ENCODE peak calls at places on chromosomes 6 and 20, in seven cellular contexts. One of them, this sample, is unnamed.

GRCh38 chr6:118283759-118284158 is 264.3 kb upstream of the PLN start:
- DNase-seq in H9: no peak
- DNase-seq in mesendoderm: peak; percentile 57
- DNase-seq in neuronal stem cell: peak; percentile 30
- DNase-seq in H1: no peak
- DNase-seq in mesenchymal stem cell: peak; percentile 71
- DNase-seq in trophoblast cell: peak; percentile 23
- DNase-seq in this sample: peak; percentile 68

GRCh38 chr6:115947964-115948541 is 112.6 kb downstream of the FRK start:
- DNase-seq in H9: no peak
- DNase-seq in mesendoderm: no peak
- DNase-seq in neuronal stem cell: no peak
- DNase-seq in H1: no peak
- DNase-seq in mesenchymal stem cell: no peak
- DNase-seq in trophoblast cell: no peak
- DNase-seq in this sample: no peak

GRCh38 chr6:150492507-150492906 is 107.2 kb upstream of the PLEKHG1 start:
- DNase-seq in H9: peak; percentile 36
- DNase-seq in mesendoderm: no peak
- DNase-seq in neuronal stem cell: no peak
- DNase-seq in H1: no peak
- DNase-seq in mesenchymal stem cell: no peak
- DNase-seq in trophoblast cell: no peak
- DNase-seq in this sample: no peak

GRCh38 chr20:58228484-58229197 is at the start of gene ANKRD60:
- DNase-seq in H9: peak; percentile 71
- DNase-seq in mesendoderm: peak; percentile 74
- DNase-seq in neuronal stem cell: peak; percentile 54
- DNase-seq in H1: peak; percentile 82
- DNase-seq in mesenchymal stem cell: peak; percentile 62
- DNase-seq in trophoblast cell: no peak
- DNase-seq in this sample: peak; percentile 73

GRCh38 chr6:154071236-154071635 is 32.2 kb downstream of the OPRM1 start:
- DNase-seq in H9: no peak
- DNase-seq in mesendoderm: no peak
- DNase-seq in neuronal stem cell: no peak
- DNase-seq in H1: no peak
- DNase-seq in mesenchymal stem cell: no peak
- DNase-seq in trophoblast cell: no peak
- DNase-seq in this sample: no peak

GRCh38 chr6:105402981-105403935 is at the start of gene PREP:
- DNase-seq in H9: peak; percentile 80
- DNase-seq in mesendoderm: peak; percentile 89
- DNase-seq in neuronal stem cell: peak; percentile 75
- DNase-seq in H1: peak; percentile 85
- DNase-seq in mesenchymal stem cell: peak; percentile 84
- DNase-seq in trophoblast cell: peak; percentile 88
- DNase-seq in this sample: peak; percentile 81

GRCh38 chr6:154931741-154932424 is 63.2 kb upstream of the TIAM2 start:
- DNase-seq in H9: no peak
- DNase-seq in mesendoderm: peak; percentile 91
- DNase-seq in neuronal stem cell: peak; percentile 50
- DNase-seq in H1: no peak
- DNase-seq in mesenchymal stem cell: peak; percentile 16
- DNase-seq in trophoblast cell: peak; percentile 39
- DNase-seq in this sample: peak; percentile 73

GRCh38 chr6:35368038-35368887 is 25.9 kb downstream of the PPARD start:
- DNase-seq in H9: no peak
- DNase-seq in mesendoderm: no peak
- DNase-seq in neuronal stem cell: no peak
- DNase-seq in H1: no peak
- DNase-seq in mesenchymal stem cell: peak; percentile 70
- DNase-seq in trophoblast cell: peak; percentile 83
- DNase-seq in this sample: peak; percentile 83

GRCh38 chr20:4022386-4023350 is 7.3 kb upstream of the RNF24 start:
- DNase-seq in H9: peak; percentile 71
- DNase-seq in mesendoderm: peak; percentile 89
- DNase-seq in neuronal stem cell: no peak
- DNase-seq in H1: no peak
- DNase-seq in mesenchymal stem cell: no peak
- DNase-seq in trophoblast cell: no peak
- DNase-seq in this sample: no peak

GRCh38 chr6:56913276-56914138 is 41.4 kb upstream of the BEND6 start:
- DNase-seq in H9: no peak
- DNase-seq in mesendoderm: no peak
- DNase-seq in neuronal stem cell: no peak
- DNase-seq in H1: no peak
- DNase-seq in mesenchymal stem cell: no peak
- DNase-seq in trophoblast cell: no peak
- DNase-seq in this sample: peak; percentile 39

GRCh38 chr6:77548662-77549366 is 85.5 kb upstream of the HTR1B start:
- DNase-seq in H9: no peak
- DNase-seq in mesendoderm: no peak
- DNase-seq in neuronal stem cell: no peak
- DNase-seq in H1: no peak
- DNase-seq in mesenchymal stem cell: no peak
- DNase-seq in trophoblast cell: no peak
- DNase-seq in this sample: no peak
- H3K79me1 ChIP-seq in H9: no peaks in the 10 kb centered on the region
- H3K79me1 ChIP-seq in mesendoderm: no peaks in the 10 kb centered on the region
- H3K79me1 ChIP-seq in neuronal stem cell: no peaks in the 10 kb centered on the region
- H3K79me1 ChIP-seq in H1: no peaks in the 10 kb centered on the region
- H3K79me1 ChIP-seq in mesenchymal stem cell: no peaks in the 10 kb centered on the region
- H3K79me1 ChIP-seq in trophoblast cell: no peaks in the 10 kb centered on the region
- H3K79me1 ChIP-seq in this sample: no peaks in the 10 kb centered on the region

DNA sequence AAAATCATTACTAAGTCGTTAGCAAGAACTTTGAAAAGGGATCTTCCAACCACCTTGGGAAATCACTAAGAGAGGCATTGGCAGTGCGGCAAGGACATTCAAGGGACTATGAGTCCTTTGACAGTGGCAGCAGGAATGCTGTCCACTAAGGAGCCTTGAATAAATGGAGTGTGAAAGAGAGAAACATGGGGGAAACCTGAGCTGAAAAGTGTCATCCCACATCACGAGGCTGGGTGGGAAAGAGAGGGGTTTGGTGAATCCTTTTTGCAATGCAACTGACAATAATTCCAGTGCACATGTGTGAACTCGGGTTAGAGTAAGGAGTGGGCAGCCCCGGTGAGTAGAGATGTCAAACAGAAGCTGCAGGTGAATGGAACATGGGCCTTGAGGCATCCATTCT is 35.3 kb upstream of the CD83 start:
- DNase-seq in H9: no peak
- DNase-seq in mesendoderm: no peak
- DNase-seq in neuronal stem cell: no peak
- DNase-seq in H1: no peak
- DNase-seq in mesenchymal stem cell: no peak
- DNase-seq in trophoblast cell: no peak
- DNase-seq in this sample: no peak
- H3K79me1 ChIP-seq in H9: no peaks in the 10 kb centered on the region
- H3K79me1 ChIP-seq in mesendoderm: no peaks in the 10 kb centered on the region
- H3K79me1 ChIP-seq in neuronal stem cell: no peaks in the 10 kb centered on the region
- H3K79me1 ChIP-seq in H1: no peaks in the 10 kb centered on the region
- H3K79me1 ChIP-seq in mesenchymal stem cell: no peaks in the 10 kb centered on the region
- H3K79me1 ChIP-seq in trophoblast cell: no peaks in the 10 kb centered on the region
- H3K79me1 ChIP-seq in this sample: no peaks in the 10 kb centered on the region

GRCh38 chr6:146542881-146543210 is 787 bp upstream of the RAB32 start:
- DNase-seq in H9: no peak
- DNase-seq in mesendoderm: no peak
- DNase-seq in neuronal stem cell: no peak
- DNase-seq in H1: no peak
- DNase-seq in mesenchymal stem cell: no peak
- DNase-seq in trophoblast cell: no peak
- DNase-seq in this sample: peak; percentile 9

GRCh38 chr6:146544783-146545182 is 1.1 kb downstream of the RAB32 start:
- DNase-seq in H9: no peak
- DNase-seq in mesendoderm: no peak
- DNase-seq in neuronal stem cell: no peak
- DNase-seq in H1: no peak
- DNase-seq in mesenchymal stem cell: peak; percentile 39
- DNase-seq in trophoblast cell: no peak
- DNase-seq in this sample: peak; percentile 27

GRCh38 chr6:146545608-146546007 is 2.0 kb downstream of the RAB32 start:
- DNase-seq in H9: no peak
- DNase-seq in mesendoderm: peak; percentile 35
- DNase-seq in neuronal stem cell: no peak
- DNase-seq in H1: no peak
- DNase-seq in mesenchymal stem cell: peak; percentile 72
- DNase-seq in trophoblast cell: peak; percentile 10
- DNase-seq in this sample: peak; percentile 84

GRCh38 chr6:146543940-146544661 is 468 bp downstream of the RAB32 start:
- DNase-seq in H9: peak; percentile 54
- DNase-seq in mesendoderm: peak; percentile 81
- DNase-seq in neuronal stem cell: peak; percentile 27
- DNase-seq in H1: peak; percentile 65
- DNase-seq in mesenchymal stem cell: peak; percentile 73
- DNase-seq in trophoblast cell: peak; percentile 22
- DNase-seq in this sample: peak; percentile 38

GRCh38 chr6:146543211-146543939 is at the start of gene RAB32:
- DNase-seq in H9: peak; percentile 85
- DNase-seq in mesendoderm: peak; percentile 96
- DNase-seq in neuronal stem cell: peak; percentile 80
- DNase-seq in H1: peak; percentile 85
- DNase-seq in mesenchymal stem cell: peak; percentile 95
- DNase-seq in trophoblast cell: peak; percentile 93
- DNase-seq in this sample: peak; percentile 95
- H3K79me1 ChIP-seq in H9: no peaks in the 10 kb centered on the region
- H3K79me1 ChIP-seq in mesendoderm: peaks cover under 1% of the 10 kb centered on the region
- H3K79me1 ChIP-seq in neuronal stem cell: no peaks in the 10 kb centered on the region
- H3K79me1 ChIP-seq in H1: no peaks in the 10 kb centered on the region
- H3K79me1 ChIP-seq in mesenchymal stem cell: no peaks in the 10 kb centered on the region
- H3K79me1 ChIP-seq in trophoblast cell: peaks cover 16% of the 10 kb centered on the region
- H3K79me1 ChIP-seq in this sample: peaks cover 12% of the 10 kb centered on the region

GRCh38 chr6:81735756-81736380 is 16.6 kb downstream of the TENT5A start:
- DNase-seq in H9: no peak
- DNase-seq in mesendoderm: no peak
- DNase-seq in neuronal stem cell: no peak
- DNase-seq in H1: no peak
- DNase-seq in mesenchymal stem cell: no peak
- DNase-seq in trophoblast cell: peak; percentile 81
- DNase-seq in this sample: peak; percentile 38
- H3K79me1 ChIP-seq in H9: no peaks in the 10 kb centered on the region
- H3K79me1 ChIP-seq in mesendoderm: no peaks in the 10 kb centered on the region
- H3K79me1 ChIP-seq in neuronal stem cell: no peaks in the 10 kb centered on the region
- H3K79me1 ChIP-seq in H1: no peaks in the 10 kb centered on the region
- H3K79me1 ChIP-seq in mesenchymal stem cell: no peaks in the 10 kb centered on the region
- H3K79me1 ChIP-seq in trophoblast cell: no peaks in the 10 kb centered on the region
- H3K79me1 ChIP-seq in this sample: no peaks in the 10 kb centered on the region

DNA sequence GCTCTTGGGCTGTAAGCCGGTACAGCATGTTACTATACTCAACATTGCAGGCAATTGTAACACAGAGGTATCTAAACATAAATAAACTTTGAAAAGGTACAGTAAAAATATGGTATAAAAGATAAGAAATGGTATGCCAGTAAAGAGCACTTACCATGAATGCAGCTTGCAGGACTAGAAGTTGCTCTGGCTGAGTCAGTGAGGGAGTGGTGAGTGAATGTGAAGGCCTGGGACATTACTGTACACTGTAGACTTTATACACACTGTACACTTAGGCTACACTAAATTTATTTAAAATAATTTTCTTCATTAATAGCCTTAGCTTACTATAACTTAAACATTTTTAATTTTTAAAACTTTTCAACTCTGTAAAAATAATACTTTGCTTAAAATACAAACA is 37.8 kb upstream of the ANKEF1 start:
- DNase-seq in H9: no peak
- DNase-seq in mesendoderm: no peak
- DNase-seq in neuronal stem cell: no peak
- DNase-seq in H1: no peak
- DNase-seq in mesenchymal stem cell: no peak
- DNase-seq in trophoblast cell: no peak
- DNase-seq in this sample: peak; percentile 25
- H3K79me1 ChIP-seq in H9: no peaks in the 10 kb centered on the region
- H3K79me1 ChIP-seq in mesendoderm: no peaks in the 10 kb centered on the region
- H3K79me1 ChIP-seq in neuronal stem cell: no peaks in the 10 kb centered on the region
- H3K79me1 ChIP-seq in H1: no peaks in the 10 kb centered on the region
- H3K79me1 ChIP-seq in mesenchymal stem cell: no peaks in the 10 kb centered on the region
- H3K79me1 ChIP-seq in trophoblast cell: no peaks in the 10 kb centered on the region
- H3K79me1 ChIP-seq in this sample: no peaks in the 10 kb centered on the region

GRCh38 chr20:13228771-13229170 is 7.7 kb downstream of the ISM1 start:
- DNase-seq in H9: no peak
- DNase-seq in mesendoderm: no peak
- DNase-seq in neuronal stem cell: no peak
- DNase-seq in H1: no peak
- DNase-seq in mesenchymal stem cell: no peak
- DNase-seq in trophoblast cell: no peak
- DNase-seq in this sample: no peak

GRCh38 chr20:13229538-13229937 is 8.5 kb downstream of the ISM1 start:
- DNase-seq in H9: no peak
- DNase-seq in mesendoderm: no peak
- DNase-seq in neuronal stem cell: no peak
- DNase-seq in H1: no peak
- DNase-seq in mesenchymal stem cell: no peak
- DNase-seq in trophoblast cell: no peak
- DNase-seq in this sample: no peak

GRCh38 chr20:13222319-13222716 is 1.2 kb downstream of the ISM1 start:
- DNase-seq in H9: no peak
- DNase-seq in mesendoderm: peak; percentile 6
- DNase-seq in neuronal stem cell: no peak
- DNase-seq in H1: peak; percentile 56
- DNase-seq in mesenchymal stem cell: no peak
- DNase-seq in trophoblast cell: no peak
- DNase-seq in this sample: no peak

GRCh38 chr20:13223731-13224130 is 2.7 kb downstream of the ISM1 start:
- DNase-seq in H9: no peak
- DNase-seq in mesendoderm: no peak
- DNase-seq in neuronal stem cell: no peak
- DNase-seq in H1: no peak
- DNase-seq in mesenchymal stem cell: no peak
- DNase-seq in trophoblast cell: no peak
- DNase-seq in this sample: no peak

GRCh38 chr20:13226367-13226766 is 5.3 kb downstream of the ISM1 start:
- DNase-seq in H9: no peak
- DNase-seq in mesendoderm: no peak
- DNase-seq in neuronal stem cell: no peak
- DNase-seq in H1: no peak
- DNase-seq in mesenchymal stem cell: no peak
- DNase-seq in trophoblast cell: no peak
- DNase-seq in this sample: no peak
- H3K79me1 ChIP-seq in H9: no peaks in the 10 kb centered on the region
- H3K79me1 ChIP-seq in mesendoderm: no peaks in the 10 kb centered on the region
- H3K79me1 ChIP-seq in neuronal stem cell: no peaks in the 10 kb centered on the region
- H3K79me1 ChIP-seq in H1: no peaks in the 10 kb centered on the region
- H3K79me1 ChIP-seq in mesenchymal stem cell: no peaks in the 10 kb centered on the region
- H3K79me1 ChIP-seq in trophoblast cell: no peaks in the 10 kb centered on the region
- H3K79me1 ChIP-seq in this sample: no peaks in the 10 kb centered on the region

This sample was measured in IMR-90.